ENCODE peak calls at places on chromosomes 5 and 9, in four cellular contexts. R is stomach; I is CD8-positive, alpha-beta T cell; S is fibroblast of pulmonary artery. X is an unnamed sample.

GRCh38 chr9:87676976-87677775 is 48.7 kb upstream of the CTSL start:
- DNase-seq in R (no peak), I (no peak), S (peak), X (peak)

GRCh38 chr5:17340816-17341215 is 123.4 kb downstream of the BASP1 start:
- DNase-seq in R (no peak), I (no peak), S (peak), X (peak)

GRCh38 chr9:86099695-86100364 is 472 bp upstream of the GOLM1 start:
- DNase-seq in R (peak), I (no peak), S (peak), X (peak)

GRCh38 chr9:93651521-93651950 is 75.2 kb downstream of the PHF2 start:
- DNase-seq in R (no peak), I (no peak), S (no peak), X (no peak)

GRCh38 chr5:34915856-34916192 is 313 bp downstream of the BRIX1 start:
- DNase-seq in R (no peak), I (no peak), S (no peak), X (peak)

GRCh38 chr9:83430681-83431080 is 107.5 kb downstream of the FRMD3 start:
- DNase-seq in R (no peak), I (no peak), S (no peak), X (no peak)

GRCh38 chr9:131642496-131643083 is 97.3 kb downstream of the PRRT1B start:
- DNase-seq in R (no peak), I (no peak), S (no peak), X (no peak)

GRCh38 chr5:115507682-115508081 is 36.9 kb downstream of the FEM1C start:
- DNase-seq in R (no peak), I (no peak), S (peak), X (peak)

GRCh38 chr9:34086889-34087288 is 38.2 kb upstream of the UBAP2 start:
- DNase-seq in R (no peak), I (no peak), S (no peak), X (no peak)

GRCh38 chr9:112421771-112422222 is 41.9 kb downstream of the HSDL2 start:
- DNase-seq in R (no peak), I (no peak), S (peak), X (peak)

GRCh38 chr9:34998266-34998665 is 8.7 kb downstream of the DNAJB5 start:
- DNase-seq in R (no peak), I (no peak), S (no peak), X (no peak)

GRCh38 chr5:178282391-178282790 is 49.8 kb upstream of the PHYKPL start:
- DNase-seq in R (no peak), I (no peak), S (no peak), X (no peak)

GRCh38 chr5:172778223-172778814 is 7.3 kb upstream of the DUSP1 start:
- DNase-seq in R (peak), I (no peak), S (peak), X (peak)

GRCh38 chr9:88106492-88106891 is 31.8 kb downstream of the SPATA31C2 start:
- DNase-seq in R (peak), I (no peak), S (peak), X (peak)

GRCh38 chr5:95786821-95787408 is 35.6 kb downstream of the GLRX start:
- DNase-seq in R (no peak), I (no peak), S (peak), X (peak)

GRCh38 chr5:78537821-78538220 is 110.8 kb downstream of the LHFPL2 start:
- DNase-seq in R (no peak), I (no peak), S (peak), X (peak)

GRCh38 chr5:149422429-149423286 is 43.6 kb upstream of the IL17B start:
- DNase-seq in R (no peak), I (no peak), S (peak), X (peak)

GRCh38 chr5:36854402-36855140 is 22.0 kb upstream of the NIPBL start:
- DNase-seq in R (no peak), I (no peak), S (no peak), X (no peak)

GRCh38 chr5:176365663-176366574 is 632 bp downstream of the ARL10 start:
- DNase-seq in R (no peak), I (no peak), S (peak), X (peak)

GRCh38 chr5:149128023-149128875 is 13.0 kb upstream of the ABLIM3 start:
- DNase-seq in R (no peak), I (no peak), S (peak), X (peak)

GRCh38 chr5:142441638-142442037 is 116.8 kb upstream of the SPRY4 start:
- DNase-seq in R (no peak), I (no peak), S (peak), X (peak)

GRCh38 chr5:35016179-35017056 is 31.3 kb downstream of the AGXT2 start:
- DNase-seq in R (no peak), I (no peak), S (no peak), X (peak)

GRCh38 chr5:179699640-179700298 is 1.0 kb downstream of the CANX start:
- DNase-seq in R (no peak), I (no peak), S (peak), X (peak)

GRCh38 chr9:89427621-89428221 is 70.2 kb downstream of the SEMA4D start:
- DNase-seq in R (no peak), I (no peak), S (no peak), X (no peak)

GRCh38 chr5:96463106-96463505 is 30.1 kb upstream of the PCSK1 start:
- DNase-seq in R (no peak), I (no peak), S (peak), X (peak)

GRCh38 chr9:22813520-22813919 is 366.9 kb downstream of the DMRTA1 start:
- DNase-seq in R (no peak), I (no peak), S (peak), X (peak)
- TF ChIP-seq CTCF in R (no peak), I (no peak), S (no peak), X (no peak)

DNA sequence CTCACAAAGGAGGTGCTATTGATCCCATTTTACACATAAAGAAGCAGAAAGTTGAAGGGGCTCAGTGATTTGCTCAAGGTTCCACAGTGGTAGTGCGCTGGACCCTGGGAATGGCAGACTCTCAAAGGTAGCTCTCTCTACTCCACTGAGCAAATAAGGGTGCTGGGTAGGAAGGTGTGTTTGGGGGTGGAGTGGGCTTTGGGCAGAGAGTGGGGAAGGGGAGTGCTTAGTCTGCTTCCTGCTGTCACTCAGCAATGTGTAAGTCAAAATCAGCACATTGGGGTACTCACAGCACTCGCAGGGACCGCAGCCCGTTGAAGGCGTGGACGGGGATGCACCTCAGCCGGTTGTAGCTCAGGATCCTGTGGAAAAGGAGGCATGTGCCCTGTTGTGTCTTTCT is 142.8 kb upstream of the PANK3 start:
- DNase-seq in R (no peak), I (no peak), S (no peak), X (no peak)
- H3K4me3 ChIP-seq in R (no peak), I (no peak), S (no peak), X (no peak)

DNA sequence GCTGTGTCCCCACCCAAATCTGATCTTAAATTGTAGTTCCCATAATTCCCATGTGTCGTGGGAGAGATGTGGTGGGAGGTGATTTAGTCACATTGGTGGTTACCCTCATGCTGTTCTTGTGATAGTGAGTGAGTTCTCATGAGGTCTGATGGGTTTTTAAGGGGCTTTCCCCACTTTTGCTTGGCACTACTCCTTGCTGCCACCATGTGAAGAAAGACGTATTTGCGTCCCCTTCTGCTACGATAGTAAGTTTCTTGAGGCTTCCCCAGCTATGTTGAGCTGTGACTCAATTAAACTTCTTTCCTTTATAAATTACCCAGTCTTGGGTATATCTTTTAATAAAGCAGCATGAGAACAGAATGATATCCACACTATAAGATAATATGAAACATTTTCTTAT is 1023.4 kb downstream of the TLE4 start:
- DNase-seq in R (no peak), I (no peak), S (no peak), X (no peak)
- TF ChIP-seq CTCF in R (no peak), I (no peak), S (no peak), X (no peak)

DNA sequence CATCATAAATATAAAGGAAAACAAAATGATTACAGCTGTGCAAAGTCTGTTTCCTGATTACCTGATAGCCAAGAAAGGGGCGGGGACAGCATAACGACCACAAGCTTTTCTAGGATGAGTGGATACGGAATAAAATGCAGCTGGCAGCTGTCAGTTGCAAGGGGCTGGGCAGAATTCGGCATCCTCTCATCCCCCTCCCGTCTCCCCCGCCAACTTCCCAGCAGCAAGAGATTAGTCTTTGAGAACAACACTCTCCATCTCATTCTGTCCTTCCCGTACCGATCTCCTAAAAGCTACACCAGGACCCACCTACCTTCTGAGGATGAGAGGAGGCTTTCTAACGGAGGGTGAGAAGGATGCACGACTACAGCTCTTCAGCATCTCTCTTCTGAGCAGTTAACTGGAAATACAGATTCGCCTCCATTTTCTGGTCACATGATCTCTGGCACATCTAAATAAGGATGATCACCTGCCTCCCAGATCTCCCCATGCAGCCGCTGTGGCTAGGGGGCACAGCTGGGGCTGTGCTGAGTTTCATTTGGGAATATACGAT is 72.4 kb upstream of the PCA3 start:
- DNase-seq in R (no peak), I (no peak), S (peak), X (peak)
- H3K4me3 ChIP-seq in R (peak), I (no peak), S (peak), X (peak)

DNA sequence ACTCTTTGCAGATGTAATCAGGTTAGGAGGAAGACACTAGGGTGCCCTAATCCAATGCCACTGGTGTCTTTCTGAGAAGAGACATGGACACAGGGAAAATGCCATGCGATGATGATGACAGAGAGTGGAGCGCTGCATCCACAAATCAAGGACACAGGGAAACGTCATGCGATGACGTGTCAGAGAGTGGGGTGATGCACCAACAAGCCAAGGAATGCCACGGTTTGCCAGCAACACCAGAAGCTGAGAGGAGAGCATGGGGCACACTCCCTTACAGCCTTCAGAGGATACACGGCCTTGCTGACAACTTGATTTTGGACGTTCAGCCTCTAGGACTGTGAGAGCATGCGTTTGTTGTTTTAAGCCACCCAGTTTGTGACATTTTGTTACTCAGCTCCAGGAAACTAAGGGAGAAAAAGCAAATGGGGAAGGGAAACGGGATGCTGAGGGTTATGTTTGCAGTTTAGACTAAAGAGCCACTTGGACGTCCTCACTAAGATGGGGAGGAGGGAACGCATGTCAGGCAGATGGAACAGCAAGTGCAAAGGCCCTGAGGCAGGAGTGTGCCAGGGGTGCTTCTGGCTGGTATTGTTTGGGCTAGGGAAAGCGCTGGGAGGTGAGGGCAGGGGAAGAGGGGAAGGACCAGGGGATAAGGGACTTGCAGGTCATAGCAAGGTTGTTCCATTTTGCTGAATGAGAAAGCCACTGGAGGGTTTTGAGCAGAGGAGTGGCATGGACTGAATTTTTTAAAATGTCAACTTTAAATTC is 2.5 kb upstream of the TENT4A start:
- DNase-seq in R (no peak), I (no peak), S (no peak), X (no peak)
- TF ChIP-seq CTCF in R (no peak), I (no peak), S (no peak), X (no peak)

DNA sequence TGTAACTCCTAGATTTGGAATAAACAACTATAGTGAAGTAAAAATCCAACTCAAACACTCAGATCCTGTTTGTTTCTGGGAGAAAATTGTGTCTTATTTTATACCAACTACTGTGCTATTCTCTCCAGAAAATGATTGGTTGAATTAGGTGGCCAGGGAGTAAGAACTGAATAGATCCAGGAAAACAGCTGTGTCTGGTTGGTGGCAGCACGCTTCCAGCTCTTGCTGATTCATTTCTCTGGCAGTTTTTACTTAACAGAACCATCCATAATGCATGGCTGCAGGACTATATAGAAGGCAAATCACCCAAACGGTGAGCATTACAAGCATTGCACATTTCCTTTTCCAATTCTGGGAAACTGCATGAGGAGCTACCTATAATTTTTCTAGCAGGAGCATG is 29.5 kb downstream of the DMAC1 start:
- DNase-seq in R (no peak), I (no peak), S (no peak), X (no peak)
- H3K4me3 ChIP-seq in R (no peak), I (no peak), S (no peak), X (no peak)

DNA sequence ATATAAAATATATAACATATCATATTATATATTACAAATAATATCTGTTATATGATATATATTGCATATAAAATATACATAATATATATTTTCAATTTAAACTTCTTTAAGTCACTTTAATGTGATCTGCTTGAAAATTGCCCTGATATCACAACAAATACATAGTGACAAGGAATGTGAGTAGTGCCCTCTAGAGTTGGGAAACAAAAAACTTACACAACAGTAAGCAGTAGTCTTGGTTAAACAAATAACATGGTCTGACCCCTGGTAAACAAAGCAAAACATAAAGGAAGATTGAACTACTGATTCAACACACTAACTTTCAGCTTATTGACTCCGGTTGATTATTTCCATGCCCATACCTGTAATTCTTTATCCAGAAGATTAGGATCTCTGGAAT is 188.3 kb upstream of the NMUR2 start:
- DNase-seq in R (no peak), I (no peak), S (no peak), X (no peak)
- TF ChIP-seq CTCF in R (no peak), I (no peak), S (peak), X (no peak)

GRCh38 chr5:90353254-90353653 is 56.3 kb downstream of the CETN3 start:
- DNase-seq in R (no peak), I (no peak), S (no peak), X (no peak)

GRCh38 chr5:90347462-90347861 is 62.1 kb downstream of the CETN3 start:
- DNase-seq in R (no peak), I (no peak), S (no peak), X (peak)

GRCh38 chr5:90345684-90346083 is 63.9 kb downstream of the CETN3 start:
- DNase-seq in R (no peak), I (no peak), S (no peak), X (no peak)

GRCh38 chr5:90355635-90356034 is 53.9 kb downstream of the CETN3 start:
- DNase-seq in R (no peak), I (no peak), S (no peak), X (no peak)

DNA sequence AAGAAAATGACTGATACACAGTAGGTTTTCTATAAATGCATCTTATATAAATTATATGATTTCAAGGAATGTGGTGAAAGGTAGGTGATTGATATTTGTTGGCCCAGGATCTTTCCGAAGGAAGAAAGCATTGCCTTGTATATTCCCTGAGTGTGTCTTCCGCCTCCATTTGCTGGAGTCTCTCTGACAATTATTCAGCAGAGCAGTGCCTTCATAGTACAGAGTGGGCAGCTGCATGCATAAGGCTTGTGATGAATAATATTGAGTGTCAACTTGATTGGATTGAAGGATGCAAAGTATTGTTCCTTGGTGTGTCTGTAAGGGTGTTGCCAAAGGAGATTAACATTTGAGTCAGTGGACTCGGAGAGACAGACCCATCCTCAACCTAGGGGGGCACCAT is 58.5 kb downstream of the CETN3 start:
- DNase-seq in R (no peak), I (no peak), S (no peak), X (no peak)
- H3K4me3 ChIP-seq in R (no peak), I (no peak), S (no peak), X (no peak)

DNA sequence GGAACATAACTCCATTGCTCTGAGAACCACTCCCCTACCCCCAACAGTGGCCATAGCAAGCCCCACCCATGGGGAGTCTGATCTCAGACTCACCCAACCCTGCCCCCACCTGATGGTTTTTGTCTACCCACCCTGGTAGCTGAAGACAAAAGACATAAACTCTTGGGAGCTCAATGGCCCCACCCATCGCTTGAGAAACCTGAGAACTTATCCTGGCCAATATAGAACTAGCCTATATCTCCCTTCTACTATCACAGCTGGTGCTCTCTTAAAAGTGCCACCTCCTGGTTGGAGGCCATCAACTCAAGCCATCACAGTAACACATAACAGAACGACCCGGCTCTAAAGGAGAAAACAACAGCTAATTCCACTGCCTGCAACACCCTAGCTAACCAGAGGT is 47.9 kb upstream of the SNAPC3 start:
- DNase-seq in R (no peak), I (no peak), S (no peak), X (no peak)
- TF ChIP-seq CTCF in R (no peak), I (no peak), S (no peak), X (no peak)

X was measured in choroid plexus epithelial cell.